ENCODE peak calls at places on chromosomes 4 and X, in nine cellular contexts. One of them, this sample, is unnamed.

GRCh38 chrX:152131525-152131924 is 6.9 kb downstream of the MAGEA10 start:
- DNase-seq in GM12864: no peak
- DNase-seq in IMR-90: no peak
- DNase-seq in endothelial cell: no peak
- DNase-seq in upper lobe of right lung: no peak
- DNase-seq in CD8-positive, alpha-beta T cell: no peak
- DNase-seq in upper lobe of left lung: no peak
- DNase-seq in heart left ventricle: no peak
- DNase-seq in A549: no peak
- DNase-seq in this sample: no peak

GRCh38 chr4:185394568-185395254 is 1.0 kb downstream of the LRP2BP start:
- DNase-seq in upper lobe of left lung: no peak
- DNase-seq in heart left ventricle: no peak
- DNase-seq in endothelial cell: no peak
- DNase-seq in GM12864: no peak
- DNase-seq in A549: no peak
- DNase-seq in IMR-90: no peak
- DNase-seq in upper lobe of right lung: no peak
- DNase-seq in CD8-positive, alpha-beta T cell: no peak
- DNase-seq in this sample: no peak

GRCh38 chrX:44400588-44400987 is 57.1 kb upstream of the EFHC2 start:
- DNase-seq in endothelial cell: no peak
- DNase-seq in A549: no peak
- DNase-seq in heart left ventricle: peak
- DNase-seq in CD8-positive, alpha-beta T cell: no peak
- DNase-seq in GM12864: no peak
- DNase-seq in upper lobe of right lung: no peak
- DNase-seq in IMR-90: peak
- DNase-seq in upper lobe of left lung: no peak
- DNase-seq in this sample: no peak

GRCh38 chr4:165312506-165312905 is 15.0 kb upstream of the MSMO1 start:
- DNase-seq in upper lobe of left lung: no peak
- DNase-seq in heart left ventricle: no peak
- DNase-seq in upper lobe of right lung: no peak
- DNase-seq in endothelial cell: no peak
- DNase-seq in CD8-positive, alpha-beta T cell: no peak
- DNase-seq in GM12864: no peak
- DNase-seq in A549: no peak
- DNase-seq in IMR-90: peak
- DNase-seq in this sample: no peak

GRCh38 chr4:114208747-114209146 is 229.3 kb upstream of the ARSJ start:
- DNase-seq in GM12864: no peak
- DNase-seq in IMR-90: peak
- DNase-seq in A549: no peak
- DNase-seq in heart left ventricle: no peak
- DNase-seq in upper lobe of right lung: no peak
- DNase-seq in CD8-positive, alpha-beta T cell: no peak
- DNase-seq in endothelial cell: no peak
- DNase-seq in upper lobe of left lung: no peak
- DNase-seq in this sample: no peak

GRCh38 chr4:108118505-108118904 is 50.2 kb downstream of the LEF1 start:
- DNase-seq in CD8-positive, alpha-beta T cell: no peak
- DNase-seq in heart left ventricle: no peak
- DNase-seq in IMR-90: no peak
- DNase-seq in upper lobe of left lung: no peak
- DNase-seq in A549: peak
- DNase-seq in endothelial cell: no peak
- DNase-seq in GM12864: peak
- DNase-seq in upper lobe of right lung: no peak
- DNase-seq in this sample: no peak

GRCh38 chr4:34964613-34965012 is 1279.7 kb downstream of the ARAP2 start:
- DNase-seq in upper lobe of right lung: no peak
- DNase-seq in GM12864: no peak
- DNase-seq in heart left ventricle: no peak
- DNase-seq in CD8-positive, alpha-beta T cell: no peak
- DNase-seq in endothelial cell: no peak
- DNase-seq in A549: no peak
- DNase-seq in IMR-90: no peak
- DNase-seq in upper lobe of left lung: no peak
- DNase-seq in this sample: no peak

GRCh38 chr4:48439988-48440387 is 43.2 kb upstream of the SLC10A4 start:
- DNase-seq in CD8-positive, alpha-beta T cell: no peak
- DNase-seq in upper lobe of right lung: no peak
- DNase-seq in IMR-90: no peak
- DNase-seq in A549: no peak
- DNase-seq in upper lobe of left lung: no peak
- DNase-seq in endothelial cell: no peak
- DNase-seq in heart left ventricle: peak
- DNase-seq in GM12864: no peak
- DNase-seq in this sample: no peak

GRCh38 chrX:108439434-108439883 is at the start of gene COL4A5:
- DNase-seq in upper lobe of left lung: peak
- DNase-seq in endothelial cell: peak
- DNase-seq in A549: peak
- DNase-seq in CD8-positive, alpha-beta T cell: no peak
- DNase-seq in GM12864: no peak
- DNase-seq in upper lobe of right lung: peak
- DNase-seq in IMR-90: peak
- DNase-seq in heart left ventricle: peak
- DNase-seq in this sample: peak

DNA sequence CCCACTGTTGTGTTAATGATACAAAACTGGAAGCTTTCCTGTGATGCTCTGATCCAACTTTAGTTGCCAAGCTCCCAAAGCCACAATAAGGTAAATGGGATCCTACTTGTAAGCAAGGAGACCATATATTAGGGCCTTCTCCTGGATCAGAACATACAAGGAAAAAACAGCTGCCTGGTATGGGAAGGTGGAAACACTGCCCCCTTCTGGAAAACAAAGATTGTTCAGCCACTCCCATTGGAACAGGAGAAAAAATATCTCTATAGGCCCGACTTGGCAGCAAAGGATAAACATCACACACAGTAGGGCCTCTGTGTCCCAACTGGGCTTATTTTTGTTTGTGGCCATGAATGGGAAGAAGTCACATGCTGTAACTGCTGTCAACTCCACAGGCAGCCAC is 166.5 kb downstream of the TBX22 start:
- DNase-seq in IMR-90: no peak
- DNase-seq in A549: no peak
- DNase-seq in CD8-positive, alpha-beta T cell: no peak
- DNase-seq in endothelial cell: peak
- DNase-seq in GM12864: no peak
- DNase-seq in heart left ventricle: no peak
- DNase-seq in upper lobe of left lung: no peak
- DNase-seq in upper lobe of right lung: no peak
- DNase-seq in this sample: no peak
- TF ChIP-seq CTCF in IMR-90: no peak
- TF ChIP-seq CTCF in A549: no peak
- TF ChIP-seq CTCF in CD8-positive, alpha-beta T cell: no peak
- TF ChIP-seq CTCF in endothelial cell: peak
- TF ChIP-seq CTCF in GM12864: no peak
- TF ChIP-seq CTCF in heart left ventricle: peak
- TF ChIP-seq CTCF in upper lobe of left lung: no peak
- TF ChIP-seq CTCF in upper lobe of right lung: no peak
- TF ChIP-seq CTCF in this sample: peak

GRCh38 chrX:10615931-10616780 is 4.2 kb downstream of the MID1 start:
- DNase-seq in upper lobe of left lung: peak
- DNase-seq in endothelial cell: peak
- DNase-seq in IMR-90: peak
- DNase-seq in GM12864: no peak
- DNase-seq in upper lobe of right lung: no peak
- DNase-seq in heart left ventricle: peak
- DNase-seq in A549: no peak
- DNase-seq in CD8-positive, alpha-beta T cell: no peak
- DNase-seq in this sample: no peak
- TF ChIP-seq CTCF in upper lobe of left lung: peak
- TF ChIP-seq CTCF in endothelial cell: peak
- TF ChIP-seq CTCF in IMR-90: peak
- TF ChIP-seq CTCF in GM12864: peak
- TF ChIP-seq CTCF in upper lobe of right lung: peak
- TF ChIP-seq CTCF in heart left ventricle: peak
- TF ChIP-seq CTCF in A549: peak
- TF ChIP-seq CTCF in CD8-positive, alpha-beta T cell: peak
- TF ChIP-seq CTCF in this sample: peak

GRCh38 chrX:10618911-10619310 is 1.5 kb downstream of the MID1 start:
- DNase-seq in CD8-positive, alpha-beta T cell: no peak
- DNase-seq in GM12864: no peak
- DNase-seq in upper lobe of left lung: no peak
- DNase-seq in IMR-90: no peak
- DNase-seq in endothelial cell: no peak
- DNase-seq in upper lobe of right lung: no peak
- DNase-seq in A549: no peak
- DNase-seq in heart left ventricle: no peak
- DNase-seq in this sample: no peak
- TF ChIP-seq CTCF in CD8-positive, alpha-beta T cell: no peak
- TF ChIP-seq CTCF in GM12864: no peak
- TF ChIP-seq CTCF in upper lobe of left lung: no peak
- TF ChIP-seq CTCF in IMR-90: no peak
- TF ChIP-seq CTCF in endothelial cell: no peak
- TF ChIP-seq CTCF in upper lobe of right lung: no peak
- TF ChIP-seq CTCF in A549: no peak
- TF ChIP-seq CTCF in heart left ventricle: no peak
- TF ChIP-seq CTCF in this sample: no peak

GRCh38 chr4:109209647-109210046 is 92.8 kb downstream of the COL25A1 start:
- DNase-seq in GM12864: no peak
- DNase-seq in A549: no peak
- DNase-seq in upper lobe of right lung: no peak
- DNase-seq in heart left ventricle: no peak
- DNase-seq in IMR-90: no peak
- DNase-seq in endothelial cell: no peak
- DNase-seq in upper lobe of left lung: no peak
- DNase-seq in CD8-positive, alpha-beta T cell: no peak
- DNase-seq in this sample: no peak
- TF ChIP-seq CTCF in GM12864: no peak
- TF ChIP-seq CTCF in A549: no peak
- TF ChIP-seq CTCF in upper lobe of right lung: no peak
- TF ChIP-seq CTCF in heart left ventricle: no peak
- TF ChIP-seq CTCF in IMR-90: no peak
- TF ChIP-seq CTCF in endothelial cell: no peak
- TF ChIP-seq CTCF in upper lobe of left lung: no peak
- TF ChIP-seq CTCF in CD8-positive, alpha-beta T cell: no peak
- TF ChIP-seq CTCF in this sample: no peak

GRCh38 chrX:96372313-96373046 is 312.2 kb upstream of the DIAPH2 start:
- DNase-seq in upper lobe of left lung: no peak
- DNase-seq in heart left ventricle: peak
- DNase-seq in CD8-positive, alpha-beta T cell: no peak
- DNase-seq in upper lobe of right lung: no peak
- DNase-seq in A549: peak
- DNase-seq in IMR-90: peak
- DNase-seq in GM12864: peak
- DNase-seq in endothelial cell: peak
- DNase-seq in this sample: no peak

DNA sequence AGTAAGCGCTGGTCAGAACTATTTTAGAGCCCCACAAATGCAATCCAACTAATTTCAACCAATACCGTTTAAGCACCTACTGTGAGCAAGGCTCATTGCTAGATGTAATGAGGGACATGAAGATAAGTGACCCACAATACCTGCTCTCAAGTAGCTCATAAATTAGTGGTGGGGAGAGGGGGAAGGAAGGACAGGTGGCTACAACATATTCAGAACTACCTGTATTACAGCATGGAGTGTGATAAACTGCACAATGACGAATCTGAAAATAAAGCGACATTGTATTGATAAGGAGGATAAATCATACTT is 311.6 kb upstream of the DIAPH2 start:
- DNase-seq in upper lobe of left lung: no peak
- DNase-seq in GM12864: no peak
- DNase-seq in upper lobe of right lung: no peak
- DNase-seq in heart left ventricle: no peak
- DNase-seq in CD8-positive, alpha-beta T cell: no peak
- DNase-seq in endothelial cell: no peak
- DNase-seq in A549: no peak
- DNase-seq in IMR-90: no peak
- DNase-seq in this sample: no peak
- TF ChIP-seq CTCF in upper lobe of left lung: no peak
- TF ChIP-seq CTCF in GM12864: no peak
- TF ChIP-seq CTCF in upper lobe of right lung: no peak
- TF ChIP-seq CTCF in heart left ventricle: no peak
- TF ChIP-seq CTCF in CD8-positive, alpha-beta T cell: no peak
- TF ChIP-seq CTCF in endothelial cell: no peak
- TF ChIP-seq CTCF in A549: no peak
- TF ChIP-seq CTCF in IMR-90: no peak
- TF ChIP-seq CTCF in this sample: no peak

This sample was measured in progenitor cell of endocrine pancreas.